ENCODE peak calls at places on chromosomes 12 and 14, in four cellular contexts. M is PC-3, F is fibroblast of lung, K is neural progenitor cell. W is an unnamed sample.

GRCh38 chr14:93788557-93789365 is 476 bp upstream of the PRIMA1 start:
- DNase-seq in M (peak; percentile 12), F (no peak), K (peak; percentile 80), W (no peak)

GRCh38 chr14:88765130-88765529 is 27.6 kb downstream of the EML5 start:
- DNase-seq in K (no peak), M (no peak), F (peak; percentile 83), W (no peak)

GRCh38 chr12:30928356-30929264 is 2.1 kb downstream of the TSPAN11 start:
- DNase-seq in M (no peak), F (no peak), K (no peak), W (no peak)

GRCh38 chr14:67440513-67440912 is 28.5 kb upstream of the PLEK2 start:
- DNase-seq in M (peak; percentile 40), K (no peak), F (no peak), W (no peak)

GRCh38 chr14:78007160-78007559 is 163.0 kb upstream of the NRXN3 start:
- DNase-seq in F (peak; percentile 76), K (no peak), M (no peak), W (no peak)

GRCh38 chr12:51721281-51721940 is 127.1 kb downstream of the FIGNL2 start:
- DNase-seq in M (no peak), K (peak; percentile 65), F (peak; percentile 51), W (no peak)

GRCh38 chr14:26766726-26767125 is 168.9 kb upstream of the NOVA1 start:
- DNase-seq in M (no peak), F (no peak), K (no peak), W (no peak)

GRCh38 chr12:24778486-24779304 is 170.2 kb downstream of the BCAT1 start:
- DNase-seq in M (peak; percentile 12), K (peak; percentile 68), F (peak; percentile 48), W (no peak)

GRCh38 chr14:32702571-32702970 is 236.1 kb upstream of the NPAS3 start:
- DNase-seq in M (no peak), K (peak; percentile 78), F (peak; percentile 71), W (no peak)

GRCh38 chr12:55652352-55652751 is 15.7 kb downstream of the OR10P1 start:
- DNase-seq in M (no peak), K (no peak), F (no peak), W (no peak)

GRCh38 chr12:121786441-121786825 is 7.1 kb downstream of the RHOF start:
- DNase-seq in M (peak; percentile 100), F (peak; percentile 89), K (no peak), W (no peak)

GRCh38 chr14:73014105-73014504 is 12.8 kb downstream of the ZFYVE1 start:
- DNase-seq in M (no peak), K (no peak), F (peak; percentile 52), W (no peak)

GRCh38 chr12:57201219-57201618 is 15.4 kb upstream of the NXPH4 start:
- DNase-seq in K (no peak), F (no peak), M (no peak), W (no peak)

GRCh38 chr12:754238-754816 is 1.9 kb downstream of the WNK1 start:
- DNase-seq in M (peak; percentile 49), F (peak; percentile 15), K (peak; percentile 4), W (no peak)

DNA sequence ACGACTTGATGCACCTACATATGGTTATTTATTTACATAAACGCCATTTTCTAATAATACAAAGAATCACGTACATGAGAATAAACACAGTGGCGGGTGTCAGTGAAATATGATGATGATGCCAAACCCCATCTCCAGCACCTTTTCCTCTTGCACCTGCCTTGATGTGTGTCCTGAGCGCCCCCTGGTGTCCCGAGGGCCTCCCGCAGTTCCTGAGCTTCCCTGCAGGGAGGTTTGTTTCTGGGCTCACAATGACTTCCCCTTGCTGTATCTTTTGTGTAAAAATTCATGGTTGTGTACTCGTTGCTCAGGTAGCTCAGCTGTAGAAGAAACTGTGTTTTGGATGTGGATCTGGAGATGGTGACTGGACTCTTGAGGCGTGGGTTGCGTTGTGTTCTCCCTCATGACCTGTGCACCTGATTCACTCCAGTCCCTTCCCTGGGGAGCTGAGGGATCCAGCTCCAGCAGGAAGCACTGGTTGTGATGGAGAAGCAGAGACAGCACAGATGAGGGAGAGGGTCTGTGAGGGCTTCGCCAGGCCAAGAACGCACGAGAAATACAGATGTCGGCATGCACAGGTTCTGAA is 1037.8 kb downstream of the TMEM121 start:
- DNase-seq in M (peak; percentile 16), F (no peak), K (peak; percentile 1), W (peak; percentile 86)
- TF ChIP-seq CTCF in M (peak; percentile 41), F (no peak), K (peak; percentile 11), W (peak; percentile 90)

DNA sequence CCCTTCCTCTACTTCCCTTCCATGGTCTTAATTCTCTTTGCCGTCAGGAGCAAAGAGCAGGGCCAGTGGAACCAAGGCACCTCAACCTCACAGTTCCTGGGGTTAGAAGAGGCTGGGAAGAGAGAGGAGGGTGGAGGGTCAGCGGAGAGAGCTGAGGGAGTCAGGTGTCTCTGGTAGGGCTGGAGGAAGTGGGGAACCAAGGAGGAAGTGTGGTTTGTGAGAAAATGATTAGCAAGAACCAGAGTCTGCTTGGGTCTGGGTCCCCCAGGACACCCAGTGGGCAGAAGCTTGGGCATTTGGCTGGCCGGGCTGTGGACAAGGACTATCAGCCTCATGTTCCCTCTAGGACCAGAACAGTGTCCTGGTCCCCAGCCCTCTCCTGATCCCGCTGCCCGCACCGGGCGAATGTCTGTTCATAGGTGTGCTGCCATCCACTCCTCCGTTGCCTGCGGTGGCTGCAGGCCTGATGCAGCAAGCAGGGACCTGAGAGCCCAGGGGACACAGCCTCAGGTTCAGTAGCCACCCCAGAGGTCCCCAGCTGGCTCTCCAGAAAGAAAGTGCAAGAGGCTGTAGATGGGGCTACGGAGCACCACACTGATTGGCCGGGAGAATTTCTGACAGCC is 2.3 kb downstream of the HOXC12 start:
- DNase-seq in M (no peak), K (no peak), F (no peak), W (no peak)
- TF ChIP-seq EZH2 in M (no peak), K (no peak), F (peak; percentile 50), W (no peak)

GRCh38 chr12:103986823-103987222 is 21.2 kb downstream of the TDG start:
- DNase-seq in K (no peak), F (peak; percentile 85), M (no peak), W (no peak)
- H3K36me3 ChIP-seq in K (peaks cover 38% of the 10 kb centered on the region), F (peaks cover 11% of the 10 kb centered on the region), M (peaks cover 52% of the 10 kb centered on the region), W (peaks cover 68% of the 10 kb centered on the region)

GRCh38 chr12:124805876-124806668 is 57.6 kb downstream of the SCARB1 start:
- DNase-seq in F (no peak), M (no peak), K (no peak), W (no peak)
- TF ChIP-seq CTCF in F (no peak), M (no peak), K (no peak), W (no peak)

GRCh38 chr12:113479578-113480335 is 8.1 kb upstream of the LHX5 start:
- DNase-seq in K (peak; percentile 94), F (peak; percentile 39), M (no peak), W (peak; percentile 29)
- TF ChIP-seq EZH2 in K (no peak), F (peak; percentile 92), M (no peak), W (no peak)

GRCh38 chr14:37198273-37198598 is 499 bp downstream of the MIPOL1 start:
- DNase-seq in F (no peak), M (no peak), K (no peak), W (no peak)
- H3K36me3 ChIP-seq in F (no peaks in the 10 kb centered on the region), M (no peaks in the 10 kb centered on the region), K (no peaks in the 10 kb centered on the region), W (no peaks in the 10 kb centered on the region)

GRCh38 chr14:76420827-76421226 is 44.9 kb downstream of the ESRRB start:
- DNase-seq in K (no peak), M (no peak), F (no peak), W (no peak)

GRCh38 chr14:76424359-76424758 is 48.4 kb downstream of the ESRRB start:
- DNase-seq in K (no peak), M (no peak), F (no peak), W (no peak)

GRCh38 chr14:76423534-76423933 is 47.6 kb downstream of the ESRRB start:
- DNase-seq in K (no peak), F (no peak), M (no peak), W (no peak)

GRCh38 chr14:76421662-76422061 is 45.7 kb downstream of the ESRRB start:
- DNase-seq in F (no peak), K (no peak), M (no peak), W (no peak)

DNA sequence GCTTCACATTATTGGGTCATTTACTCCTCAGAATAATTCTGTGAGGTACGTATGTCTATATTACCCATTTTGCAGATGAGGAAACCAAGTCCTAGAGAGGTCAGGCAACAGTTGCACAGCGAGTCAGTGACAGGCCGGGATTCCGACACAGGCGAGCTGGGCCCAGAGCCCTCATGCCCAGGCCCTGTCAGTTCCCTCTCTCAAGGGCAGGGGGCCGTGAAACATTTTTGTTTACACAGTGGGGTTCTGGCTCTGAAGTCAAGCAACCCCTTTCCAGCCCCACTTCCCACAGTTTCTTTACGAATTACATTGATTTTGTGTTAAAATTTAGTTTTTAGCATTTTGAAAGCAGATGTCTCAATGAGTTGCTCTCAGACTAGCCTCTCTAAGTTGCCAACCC is 46.7 kb downstream of the ESRRB start:
- DNase-seq in K (no peak), M (no peak), F (no peak), W (no peak)
- TF ChIP-seq CTCF in K (peak; percentile 5), M (no peak), F (no peak), W (no peak)

DNA sequence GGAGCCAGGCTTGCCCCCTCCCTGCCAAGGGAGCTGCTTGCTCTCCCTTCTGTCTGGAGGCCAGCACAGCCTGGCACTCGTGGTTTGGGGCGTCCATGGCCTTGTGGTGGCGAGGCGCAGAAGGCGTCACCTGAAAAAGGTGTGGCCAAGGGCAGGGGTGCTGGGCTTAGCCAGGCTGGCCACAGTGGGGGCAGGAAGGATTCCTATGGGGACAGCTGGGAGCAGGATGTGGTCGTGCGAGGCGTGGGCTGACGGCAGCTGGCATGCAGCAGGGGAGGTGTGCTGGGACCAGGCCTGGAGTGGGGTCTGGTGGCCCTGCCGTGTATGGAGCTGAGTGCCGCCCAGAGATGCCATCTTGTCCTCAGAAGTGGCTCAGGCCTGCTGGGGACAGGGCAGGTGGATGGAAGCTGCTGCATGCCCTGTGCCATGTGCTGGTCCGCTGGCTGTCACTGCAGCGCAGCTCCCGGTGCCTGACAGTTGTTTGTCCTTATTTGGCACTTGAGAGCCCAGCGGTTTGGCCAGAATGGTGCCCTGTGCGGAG is 30.0 kb downstream of the SH2B3 start:
- DNase-seq in F (peak; percentile 40), K (no peak), M (no peak), W (peak; percentile 59)
- TF ChIP-seq EZH2 in F (no peak), K (no peak), M (no peak), W (no peak)

GRCh38 chr12:131987552-131987951 is 37.8 kb downstream of the EP400 start:
- DNase-seq in K (no peak), F (no peak), M (no peak), W (no peak)
- H3K36me3 ChIP-seq in K (peaks cover 10% of the 10 kb centered on the region), F (peaks cover 20% of the 10 kb centered on the region), M (peaks cover 54% of the 10 kb centered on the region), W (peaks cover 91% of the 10 kb centered on the region)

GRCh38 chr14:22394616-22395015 is 194.4 kb downstream of the DAD1 start:
- DNase-seq in K (no peak), M (no peak), F (no peak), W (no peak)
- TF ChIP-seq CTCF in K (no peak), M (no peak), F (no peak), W (no peak)